ENCODE peak calls at places on chromosomes 6 and 20, in seven cellular contexts. I is bronchial epithelial cell; C is heart left ventricle; S is testis; M is AG04450; D is mesendoderm; Y is CD8-positive, alpha-beta T cell. P is an unnamed sample.

GRCh38 chr20:44104807-44105517 is 82.0 kb downstream of the JPH2 start:
- DNase-seq in I (peak), C (no peak), S (no peak), M (peak), D (no peak), Y (no peak), P (no peak)

GRCh38 chr6:98924647-98925046 is 23.1 kb downstream of the FBXL4 start:
- DNase-seq in I (no peak), C (peak), S (no peak), M (no peak), D (no peak), Y (no peak), P (no peak)

GRCh38 chr20:32021091-32021490 is 10.9 kb downstream of the CCM2L start:
- DNase-seq in I (no peak), C (no peak), S (no peak), M (no peak), D (no peak), Y (no peak), P (no peak)

GRCh38 chr6:124967444-124967843 is 5.2 kb downstream of the RNF217 start:
- DNase-seq in I (peak), C (no peak), S (no peak), M (no peak), D (no peak), Y (no peak), P (no peak)

GRCh38 chr6:38695227-38695900 is 7.6 kb downstream of the GLO1 start:
- DNase-seq in I (no peak), C (no peak), S (no peak), M (no peak), D (no peak), Y (no peak), P (no peak)

GRCh38 chr20:50223321-50223995 is 32.8 kb downstream of the CEBPB start:
- DNase-seq in I (no peak), C (no peak), S (no peak), M (no peak), D (no peak), Y (no peak), P (no peak)

GRCh38 chr20:40019510-40019909 is 669.5 kb downstream of the MAFB start:
- DNase-seq in I (no peak), C (no peak), S (no peak), M (no peak), D (no peak), Y (no peak), P (no peak)

GRCh38 chr6:154754152-154754551 is 20.9 kb downstream of the SCAF8 start:
- DNase-seq in I (peak), C (no peak), S (no peak), M (no peak), D (no peak), Y (no peak), P (no peak)

GRCh38 chr6:55617272-55617671 is 38.3 kb upstream of the HMGCLL1 start:
- DNase-seq in I (peak), C (no peak), S (peak), M (no peak), D (peak), Y (no peak), P (no peak)

DNA sequence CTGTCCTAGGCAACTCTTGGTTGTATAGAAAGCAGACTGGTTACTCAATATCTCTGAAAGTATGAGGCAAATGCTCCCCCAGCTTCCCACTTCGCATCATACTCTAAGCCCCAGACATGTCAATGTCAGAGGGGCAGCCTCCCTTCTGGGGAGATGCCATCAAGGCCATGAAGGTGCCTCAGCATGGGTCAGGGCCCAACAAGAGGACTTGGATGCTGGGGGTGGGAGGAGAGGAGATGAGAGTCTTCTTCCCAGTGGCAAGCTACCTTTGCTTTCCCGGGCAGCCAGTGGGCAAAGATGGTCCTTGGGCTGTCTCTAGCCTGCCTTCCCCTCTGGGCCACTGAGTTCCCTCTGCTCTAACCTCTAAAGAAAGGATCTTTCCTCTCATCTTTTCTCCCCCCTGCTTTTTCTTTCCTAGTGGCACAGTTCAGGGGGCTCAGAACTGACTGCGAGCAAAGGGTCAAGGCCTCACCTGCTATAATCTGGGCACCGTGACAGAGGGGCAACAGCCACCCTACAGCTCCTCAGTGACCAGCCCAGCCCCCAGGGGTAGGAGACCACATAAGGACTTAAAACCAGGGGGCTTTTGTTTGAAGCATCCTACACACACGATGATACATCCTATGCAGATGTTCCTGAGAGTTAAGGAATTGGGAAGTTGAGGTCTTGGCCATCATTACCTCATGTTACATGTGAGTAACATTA is 26.2 kb downstream of the MOCS1 start:
- DNase-seq in I (no peak), C (no peak), S (no peak), M (no peak), D (no peak), Y (no peak), P (no peak)
- H3K4me3 ChIP-seq in I (no peak), C (no peak), S (no peak), M (no peak), D (no peak), Y (no peak), P (no peak)

GRCh38 chr6:24891004-24891403 is 44.8 kb downstream of the RIPOR2 start:
- DNase-seq in I (no peak), C (no peak), S (no peak), M (no peak), D (no peak), Y (no peak), P (no peak)
- H3K4me3 ChIP-seq in I (no peak), C (no peak), S (no peak), M (no peak), D (no peak), Y (no peak), P (no peak)

GRCh38 chr6:13484138-13484708 is 3.2 kb downstream of the GFOD1 start:
- DNase-seq in I (no peak), C (no peak), S (no peak), M (no peak), D (no peak), Y (no peak), P (no peak)
- H3K4me3 ChIP-seq in I (no peak), C (peak), S (no peak), M (no peak), D (no peak), Y (no peak), P (peak)

GRCh38 chr6:100464910-100465700 is at the start of gene SIM1:
- DNase-seq in I (no peak), C (no peak), S (peak), M (no peak), D (peak), Y (no peak), P (peak)
- H3K4me3 ChIP-seq in I (no peak), C (peak), S (peak), M (peak), D (peak), Y (no peak), P (peak)

GRCh38 chr6:90811596-90812226 is 224.8 kb upstream of the MAP3K7 start:
- DNase-seq in I (no peak), C (no peak), S (no peak), M (no peak), D (no peak), Y (no peak), P (no peak)
- H3K4me3 ChIP-seq in I (no peak), C (no peak), S (no peak), M (no peak), D (no peak), Y (no peak), P (no peak)

GRCh38 chr6:10410214-10410873 is 4.5 kb downstream of the TFAP2A start:
- DNase-seq in I (peak), C (no peak), S (no peak), M (no peak), D (no peak), Y (no peak), P (no peak)
- H3K4me3 ChIP-seq in I (peak), C (peak), S (no peak), M (peak), D (no peak), Y (no peak), P (no peak)